ENCODE peak calls at places on chromosome 11, in six cellular contexts. J, R, N, E, O and T are unnamed samples.

GRCh38 chr11:102990145-102990544 is 34.6 kb upstream of the MMP13 start:
- DNase-seq in J (no peak), R (no peak), N (peak), E (no peak), O (no peak), T (no peak)

GRCh38 chr11:31387379-31387778 is 17.7 kb downstream of the DNAJC24 start:
- DNase-seq in J (no peak), R (no peak), N (no peak), E (no peak), O (no peak), T (peak)

GRCh38 chr11:7437706-7438105 is 47.6 kb upstream of the OLFML1 start:
- DNase-seq in J (no peak), R (no peak), N (no peak), E (no peak), O (no peak), T (peak)

GRCh38 chr11:112165049-112165448 is 1.2 kb upstream of the IL18 start:
- DNase-seq in J (no peak), R (no peak), N (no peak), E (no peak), O (no peak), T (no peak)

GRCh38 chr11:69048056-69048717 is 545 bp upstream of the TPCN2 start:
- DNase-seq in J (no peak), R (no peak), N (peak), E (no peak), O (no peak), T (no peak)

GRCh38 chr11:134069996-134070845 is 1.3 kb downstream of the JAM3 start:
- DNase-seq in J (no peak), R (peak), N (no peak), E (no peak), O (no peak), T (no peak)

GRCh38 chr11:34242037-34242625 is 115.7 kb downstream of the ABTB2 start:
- DNase-seq in J (no peak), R (peak), N (no peak), E (no peak), O (no peak), T (no peak)

GRCh38 chr11:16785520-16786128 is 47.2 kb downstream of the C11orf58 start:
- DNase-seq in J (peak), R (peak), N (peak), E (no peak), O (no peak), T (no peak)

GRCh38 chr11:114147389-114148382 is 88.2 kb downstream of the ZBTB16 start:
- DNase-seq in J (no peak), R (no peak), N (no peak), E (no peak), O (no peak), T (no peak)

GRCh38 chr11:103842795-103843194 is 193.6 kb upstream of the DDI1 start:
- DNase-seq in J (no peak), R (no peak), N (no peak), E (no peak), O (no peak), T (peak)

GRCh38 chr11:130213143-130213978 is 53.8 kb downstream of the ST14 start:
- DNase-seq in J (peak), R (peak), N (peak), E (no peak), O (peak), T (no peak)

GRCh38 chr11:133919330-133920108 is 37.2 kb downstream of the IGSF9B start:
- DNase-seq in J (peak), R (no peak), N (no peak), E (no peak), O (peak), T (no peak)

GRCh38 chr11:28106351-28107043 is 1.5 kb downstream of the KIF18A start:
- DNase-seq in J (no peak), R (no peak), N (no peak), E (no peak), O (no peak), T (no peak)

GRCh38 chr11:12683857-12684256 is 9.6 kb downstream of the TEAD1 start:
- DNase-seq in J (no peak), R (no peak), N (peak), E (no peak), O (no peak), T (no peak)

GRCh38 chr11:540583-541432 is 3.5 kb downstream of the LRRC56 start:
- DNase-seq in J (no peak), R (no peak), N (no peak), E (no peak), O (no peak), T (no peak)

DNA sequence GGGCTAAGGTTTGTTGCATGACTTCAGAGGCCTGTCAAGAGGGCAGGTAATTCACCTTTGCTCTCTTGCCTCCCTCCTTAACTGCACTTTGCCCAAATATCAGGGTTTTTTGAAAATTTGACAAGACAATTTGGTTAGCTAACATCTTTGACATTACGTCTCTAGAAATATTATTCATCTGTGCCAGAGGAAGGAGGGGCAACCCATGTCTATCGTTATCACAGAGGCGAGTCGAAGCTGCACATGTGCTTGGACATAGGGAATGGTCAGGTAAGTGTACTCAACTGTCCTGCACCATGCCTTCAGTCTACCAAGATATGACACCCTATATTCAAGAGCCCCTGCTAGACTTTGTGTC is 3.7 kb downstream of the AKIP1 start:
- DNase-seq in J (no peak), R (no peak), N (no peak), E (no peak), O (no peak), T (no peak)
- H3K4me3 ChIP-seq in J (no peak), R (no peak), N (no peak), E (peak), O (no peak), T (no peak)

DNA sequence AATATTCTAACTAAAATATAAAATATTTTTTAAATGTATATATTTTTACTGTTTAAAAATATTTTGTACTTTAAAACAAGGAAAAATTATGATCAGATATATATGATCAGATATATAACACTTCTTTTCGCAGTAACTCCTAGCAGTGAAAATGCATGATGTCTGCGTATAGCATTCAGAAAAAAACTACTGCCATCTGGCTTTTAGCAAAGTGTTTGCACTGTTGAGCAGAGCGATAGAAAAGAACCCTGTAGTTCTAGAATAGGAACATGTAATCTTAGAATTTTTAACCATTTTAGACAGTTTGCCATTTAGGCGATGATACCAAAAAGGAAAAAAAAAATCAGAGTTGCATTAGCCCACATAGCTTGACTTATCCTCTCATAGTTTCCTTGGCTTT is 370.4 kb upstream of the ANO3 start:
- DNase-seq in J (no peak), R (no peak), N (peak), E (no peak), O (no peak), T (no peak)
- TF ChIP-seq CTCF in J (no peak), R (no peak), N (peak), E (no peak), O (no peak), T (no peak)

GRCh38 chr11:20597137-20597923 is 2.1 kb upstream of the SLC6A5 start:
- DNase-seq in J (peak), R (no peak), N (no peak), E (no peak), O (no peak), T (no peak)
- H3K4me3 ChIP-seq in J (peak), R (no peak), N (no peak), E (peak), O (no peak), T (no peak)

GRCh38 chr11:78812513-78813293 is 238.0 kb upstream of the NARS2 start:
- DNase-seq in J (no peak), R (no peak), N (no peak), E (no peak), O (no peak), T (no peak)
- TF ChIP-seq CTCF in J (no peak), R (no peak), N (no peak), E (no peak), O (no peak), T (no peak)

GRCh38 chr11:2901196-2901796 is 15.7 kb upstream of the CDKN1C start:
- DNase-seq in J (no peak), R (no peak), N (no peak), E (no peak), O (peak), T (no peak)

GRCh38 chr11:2899080-2899783 is 13.7 kb upstream of the CDKN1C start:
- DNase-seq in J (no peak), R (no peak), N (no peak), E (no peak), O (peak), T (no peak)

GRCh38 chr11:2896047-2896446 is 10.5 kb upstream of the CDKN1C start:
- DNase-seq in J (no peak), R (no peak), N (no peak), E (no peak), O (peak), T (no peak)

GRCh38 chr11:2897048-2897447 is 11.5 kb upstream of the CDKN1C start:
- DNase-seq in J (no peak), R (no peak), N (no peak), E (no peak), O (peak), T (no peak)

DNA sequence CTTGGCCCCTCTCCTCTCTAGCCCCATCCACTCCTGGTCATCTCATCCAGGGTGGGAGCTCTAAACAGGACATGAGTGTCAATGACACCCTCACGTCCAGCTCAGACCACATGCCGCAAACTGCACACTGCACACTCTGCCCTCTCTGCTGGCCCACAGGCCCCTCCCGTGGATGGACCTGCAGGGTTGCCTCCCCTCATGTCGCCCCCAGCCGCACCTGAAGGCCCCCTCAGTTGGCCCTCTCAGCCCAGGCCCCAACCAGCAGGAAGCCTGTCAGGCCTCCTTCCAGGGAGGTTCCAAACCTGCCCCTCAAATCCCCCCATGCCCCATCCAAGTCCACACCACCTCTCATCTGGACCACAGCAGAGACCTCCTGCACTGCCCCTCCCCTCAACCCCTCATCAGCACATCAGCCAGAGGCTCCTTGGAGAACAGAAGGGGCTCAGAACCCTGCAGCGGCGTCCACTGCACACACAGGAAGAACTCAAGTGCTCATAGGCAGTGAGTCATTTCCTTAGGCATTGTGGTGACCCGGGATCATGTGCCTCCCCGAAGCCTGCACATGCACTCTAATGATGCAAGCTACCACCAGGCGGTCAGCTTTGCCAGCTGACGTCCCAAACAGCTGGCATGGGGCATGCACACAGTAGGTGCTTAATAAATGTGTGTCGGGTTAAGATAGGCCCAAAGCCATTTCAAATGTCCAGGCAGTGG is 12.9 kb upstream of the CDKN1C start:
- DNase-seq in J (no peak), R (peak), N (peak), E (no peak), O (peak), T (peak)
- H3K4me3 ChIP-seq in J (no peak), R (no peak), N (no peak), E (no peak), O (no peak), T (no peak)

GRCh38 chr11:58919980-58920379 is 19.3 kb upstream of the GLYATL1 start:
- DNase-seq in J (no peak), R (no peak), N (no peak), E (no peak), O (no peak), T (no peak)
- TF ChIP-seq CTCF in J (no peak), R (no peak), N (peak), E (no peak), O (no peak), T (no peak)

GRCh38 chr11:76588455-76589325 is 81.9 kb downstream of the LRRC32 start:
- DNase-seq in J (no peak), R (no peak), N (no peak), E (no peak), O (peak), T (no peak)
- H3K4me3 ChIP-seq in J (no peak), R (no peak), N (no peak), E (no peak), O (no peak), T (no peak)

GRCh38 chr11:79708319-79708928 is 267.6 kb upstream of the TENM4 start:
- DNase-seq in J (peak), R (peak), N (peak), E (no peak), O (no peak), T (peak)
- TF ChIP-seq CTCF in J (peak), R (no peak), N (peak), E (no peak), O (no peak), T (peak)

GRCh38 chr11:62542111-62542745 is 4.4 kb downstream of the AHNAK start:
- DNase-seq in J (peak), R (no peak), N (no peak), E (no peak), O (no peak), T (no peak)
- H3K4me3 ChIP-seq in J (peak), R (no peak), N (peak), E (peak), O (no peak), T (peak)

GRCh38 chr11:10758959-10759358 is 7.9 kb downstream of the CTR9 start:
- DNase-seq in J (no peak), R (no peak), N (peak), E (no peak), O (no peak), T (no peak)
- TF ChIP-seq CTCF in J (no peak), R (no peak), N (peak), E (no peak), O (no peak), T (peak)